ENCODE peak calls at places on chromosomes 16 and 17, in four cellular contexts. One of them, this sample, is unnamed.

GRCh38 chr16:77882359-77882758 is 94.0 kb downstream of the VAT1L start:
- DNase-seq in SJSA1: no peak
- DNase-seq in heart right ventricle: no peak
- DNase-seq in ascending aorta: no peak
- DNase-seq in this sample: no peak

GRCh38 chr16:27305342-27305741 is 8.4 kb upstream of the IL4R start:
- DNase-seq in ascending aorta: no peak
- DNase-seq in SJSA1: no peak
- DNase-seq in heart right ventricle: no peak
- DNase-seq in this sample: no peak

GRCh38 chr17:63826468-63827001 is 696 bp upstream of the PSMC5 start:
- DNase-seq in heart right ventricle: no peak
- DNase-seq in ascending aorta: no peak
- DNase-seq in SJSA1: no peak
- DNase-seq in this sample: no peak

GRCh38 chr16:67166883-67167168 is 2.3 kb downstream of the HSF4 start:
- DNase-seq in SJSA1: no peak
- DNase-seq in ascending aorta: no peak
- DNase-seq in heart right ventricle: no peak
- DNase-seq in this sample: no peak

GRCh38 chr16:12300490-12300889 is 324.0 kb downstream of the SNX29 start:
- DNase-seq in SJSA1: no peak
- DNase-seq in heart right ventricle: no peak
- DNase-seq in ascending aorta: no peak
- DNase-seq in this sample: peak; percentile 23

GRCh38 chr16:66267287-66268137 is 99.0 kb upstream of the CDH5 start:
- DNase-seq in SJSA1: peak; percentile 62
- DNase-seq in ascending aorta: no peak
- DNase-seq in heart right ventricle: no peak
- DNase-seq in this sample: peak; percentile 26

GRCh38 chr17:28741358-28742349 is 2.2 kb upstream of the TRAF4 start:
- DNase-seq in SJSA1: no peak
- DNase-seq in heart right ventricle: no peak
- DNase-seq in ascending aorta: no peak
- DNase-seq in this sample: no peak

GRCh38 chr17:28221751-28222414 is 97.1 kb upstream of the TMEM97 start:
- DNase-seq in ascending aorta: no peak
- DNase-seq in heart right ventricle: no peak
- DNase-seq in SJSA1: no peak
- DNase-seq in this sample: no peak

GRCh38 chr17:78378225-78379133 is at the start of gene PGS1:
- DNase-seq in ascending aorta: no peak
- DNase-seq in SJSA1: peak; percentile 96
- DNase-seq in heart right ventricle: peak; percentile 79
- DNase-seq in this sample: peak; percentile 76
- H3K4me1 ChIP-seq in ascending aorta: peaks cover 23% of the 10 kb centered on the region
- H3K4me1 ChIP-seq in SJSA1: peaks cover 86% of the 10 kb centered on the region
- H3K4me1 ChIP-seq in heart right ventricle: peaks cover 7% of the 10 kb centered on the region
- H3K4me1 ChIP-seq in this sample: peaks cover 1% of the 10 kb centered on the region

GRCh38 chr17:74027539-74027938 is 175.9 kb upstream of the RPL38 start:
- DNase-seq in heart right ventricle: no peak
- DNase-seq in ascending aorta: no peak
- DNase-seq in SJSA1: no peak
- DNase-seq in this sample: no peak

GRCh38 chr17:74028717-74029116 is 174.8 kb upstream of the RPL38 start:
- DNase-seq in ascending aorta: no peak
- DNase-seq in heart right ventricle: no peak
- DNase-seq in SJSA1: no peak
- DNase-seq in this sample: no peak

GRCh38 chr17:74037320-74037719 is 166.2 kb upstream of the RPL38 start:
- DNase-seq in heart right ventricle: peak; percentile 10
- DNase-seq in ascending aorta: no peak
- DNase-seq in SJSA1: no peak
- DNase-seq in this sample: no peak

GRCh38 chr17:74031314-74032080 is 172.0 kb upstream of the RPL38 start:
- DNase-seq in heart right ventricle: no peak
- DNase-seq in SJSA1: no peak
- DNase-seq in ascending aorta: no peak
- DNase-seq in this sample: no peak

DNA sequence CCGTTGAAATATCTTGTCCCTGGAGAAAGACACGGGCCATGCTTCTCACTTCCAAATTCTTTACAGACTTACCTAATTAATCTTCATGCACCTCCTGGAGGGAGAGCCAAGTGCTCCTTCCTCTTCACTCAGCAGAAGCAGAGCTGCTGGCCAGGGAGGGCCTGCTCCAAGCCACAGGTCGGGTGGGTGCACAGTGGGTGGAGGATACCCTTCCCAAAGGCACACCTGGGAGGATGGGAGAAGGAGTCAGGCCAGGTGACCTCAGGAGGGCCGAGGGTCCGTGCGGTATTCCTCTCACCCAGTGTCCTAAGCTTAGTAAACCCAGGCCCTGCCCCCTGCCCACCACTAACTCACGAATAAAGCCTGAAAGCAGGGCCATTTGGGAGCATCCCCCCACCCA is 171.3 kb upstream of the RPL38 start:
- DNase-seq in SJSA1: no peak
- DNase-seq in ascending aorta: no peak
- DNase-seq in heart right ventricle: no peak
- DNase-seq in this sample: no peak
- H3K4me1 ChIP-seq in SJSA1: no peaks in the 10 kb centered on the region
- H3K4me1 ChIP-seq in ascending aorta: no peaks in the 10 kb centered on the region
- H3K4me1 ChIP-seq in heart right ventricle: no peaks in the 10 kb centered on the region
- H3K4me1 ChIP-seq in this sample: no peaks in the 10 kb centered on the region

DNA sequence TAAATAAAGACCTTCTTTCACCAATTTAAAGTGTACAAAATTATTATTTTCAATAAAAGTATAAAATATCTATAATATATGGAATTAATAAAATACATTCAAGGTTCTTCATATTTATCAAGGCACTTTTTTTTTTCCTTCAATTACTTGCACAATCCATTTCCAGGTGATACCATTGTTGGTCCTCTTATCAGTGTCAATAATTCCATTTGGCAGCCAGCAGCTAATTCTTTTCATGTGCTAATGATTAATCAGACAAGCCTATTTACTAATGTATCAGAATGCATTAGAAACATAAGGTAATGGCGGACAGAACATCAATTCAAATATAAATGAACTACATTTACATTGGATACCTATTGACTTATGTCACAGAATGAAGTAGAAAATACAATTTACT is 622.2 kb downstream of the TOX3 start:
- DNase-seq in heart right ventricle: no peak
- DNase-seq in SJSA1: no peak
- DNase-seq in ascending aorta: no peak
- DNase-seq in this sample: no peak
- H3K4me1 ChIP-seq in heart right ventricle: no peaks in the 10 kb centered on the region
- H3K4me1 ChIP-seq in SJSA1: no peaks in the 10 kb centered on the region
- H3K4me1 ChIP-seq in ascending aorta: no peaks in the 10 kb centered on the region
- H3K4me1 ChIP-seq in this sample: no peaks in the 10 kb centered on the region

GRCh38 chr17:38848557-38848891 is 5.0 kb downstream of the RPL23 start:
- DNase-seq in ascending aorta: no peak
- DNase-seq in SJSA1: no peak
- DNase-seq in heart right ventricle: no peak
- DNase-seq in this sample: no peak
- H3K4me1 ChIP-seq in ascending aorta: peaks cover 15% of the 10 kb centered on the region
- H3K4me1 ChIP-seq in SJSA1: peaks cover 11% of the 10 kb centered on the region
- H3K4me1 ChIP-seq in heart right ventricle: peaks cover 12% of the 10 kb centered on the region
- H3K4me1 ChIP-seq in this sample: no peaks in the 10 kb centered on the region

DNA sequence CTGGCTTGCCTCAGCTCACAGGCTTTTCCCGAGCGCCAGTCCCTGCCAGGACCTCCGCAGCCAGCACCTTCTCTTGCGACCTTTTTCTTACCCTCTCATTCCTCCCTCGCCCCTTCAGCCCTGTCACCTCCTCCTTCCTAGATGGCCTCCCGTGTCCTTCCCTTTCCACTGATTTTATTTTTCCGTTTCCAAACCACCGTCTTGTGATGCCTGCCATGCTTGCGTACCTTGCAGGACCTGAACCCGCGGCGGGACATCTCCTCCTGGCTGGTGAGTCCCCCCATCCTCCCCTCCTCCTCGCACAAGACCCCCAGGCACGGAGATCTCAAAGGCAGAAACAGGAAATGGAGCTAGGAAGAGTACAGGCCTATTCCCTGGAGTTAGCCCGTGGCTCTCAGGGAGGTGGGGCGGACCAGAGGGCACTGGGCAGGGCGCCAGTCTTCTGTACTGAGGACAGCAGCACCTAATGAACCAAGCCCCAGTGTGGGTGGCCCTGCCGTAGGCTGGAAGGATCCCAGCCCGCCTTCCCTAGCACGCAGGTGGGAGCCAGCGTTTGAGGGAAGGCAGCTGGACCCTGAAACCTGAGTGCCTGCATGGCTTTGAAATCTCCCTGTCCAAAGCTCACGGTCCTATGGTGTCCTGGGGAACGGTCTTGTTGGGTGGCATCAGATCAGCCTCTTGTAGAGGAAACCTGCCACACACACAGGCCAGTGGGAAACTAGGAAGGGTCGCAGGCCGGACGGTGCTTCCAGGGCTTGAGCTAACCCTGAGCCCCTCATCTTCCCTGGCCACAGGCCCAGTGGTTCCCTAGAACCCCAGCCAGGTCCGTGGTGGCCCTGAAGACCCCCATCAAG is 612 bp downstream of the CISD3 start:
- DNase-seq in SJSA1: peak; percentile 77
- DNase-seq in heart right ventricle: peak; percentile 77
- DNase-seq in ascending aorta: no peak
- DNase-seq in this sample: peak; percentile 80
- H3K4me1 ChIP-seq in SJSA1: peaks cover 30% of the 10 kb centered on the region
- H3K4me1 ChIP-seq in heart right ventricle: peaks cover 17% of the 10 kb centered on the region
- H3K4me1 ChIP-seq in ascending aorta: peaks cover 24% of the 10 kb centered on the region
- H3K4me1 ChIP-seq in this sample: peaks cover 8% of the 10 kb centered on the region

GRCh38 chr17:80763293-80763867 is 218.7 kb downstream of the RPTOR start:
- DNase-seq in heart right ventricle: no peak
- DNase-seq in ascending aorta: no peak
- DNase-seq in SJSA1: peak; percentile 33
- DNase-seq in this sample: no peak
- H3K4me1 ChIP-seq in heart right ventricle: no peaks in the 10 kb centered on the region
- H3K4me1 ChIP-seq in ascending aorta: no peaks in the 10 kb centered on the region
- H3K4me1 ChIP-seq in SJSA1: peaks cover 43% of the 10 kb centered on the region
- H3K4me1 ChIP-seq in this sample: no peaks in the 10 kb centered on the region

GRCh38 chr16:46618516-46618915 is 2.7 kb downstream of the SHCBP1 start:
- DNase-seq in SJSA1: no peak
- DNase-seq in ascending aorta: no peak
- DNase-seq in heart right ventricle: no peak
- DNase-seq in this sample: no peak
- H3K4me1 ChIP-seq in SJSA1: peaks cover 4% of the 10 kb centered on the region
- H3K4me1 ChIP-seq in ascending aorta: peaks cover 9% of the 10 kb centered on the region
- H3K4me1 ChIP-seq in heart right ventricle: no peaks in the 10 kb centered on the region
- H3K4me1 ChIP-seq in this sample: no peaks in the 10 kb centered on the region